ENCODE peak calls at places on chromosome 3, in five cellular contexts. B, I, F, V and H are unnamed samples.

GRCh38 chr3:115836944-115837343 is 213.6 kb downstream of the GAP43 start:
- DNase-seq in V (no peak), I (peak), F (no peak), B (no peak), H (no peak)

GRCh38 chr3:86774082-86774691 is 216.8 kb downstream of the VGLL3 start:
- DNase-seq in V (no peak), B (no peak), F (no peak), I (peak), H (peak)

GRCh38 chr3:152403632-152404066 is 134.9 kb downstream of the MBNL1 start:
- DNase-seq in B (peak), I (peak), V (peak), F (no peak), H (no peak)

GRCh38 chr3:149653564-149653963 is 4.3 kb downstream of the WWTR1 start:
- DNase-seq in V (no peak), B (no peak), I (no peak), F (no peak), H (no peak)

GRCh38 chr3:25911525-25912295 is 121.8 kb downstream of the OXSM start:
- DNase-seq in V (no peak), B (no peak), F (no peak), I (no peak), H (no peak)

GRCh38 chr3:117006123-117006522 is 296.5 kb downstream of the TUSC7 start:
- DNase-seq in I (no peak), F (no peak), B (no peak), V (no peak), H (no peak)

GRCh38 chr3:177058647-177059046 is 138.6 kb downstream of the TBL1XR1 start:
- DNase-seq in I (no peak), F (no peak), V (no peak), B (no peak), H (no peak)

GRCh38 chr3:89533320-89533719 is 425.9 kb downstream of the EPHA3 start:
- DNase-seq in F (no peak), V (no peak), I (no peak), B (no peak), H (no peak)

GRCh38 chr3:44355634-44356033 is 17.1 kb downstream of the TCAIM start:
- DNase-seq in B (no peak), I (peak), V (no peak), F (peak), H (peak)

GRCh38 chr3:169391672-169392071 is 271.8 kb downstream of the MECOM start:
- DNase-seq in I (no peak), B (no peak), F (no peak), V (no peak), H (no peak)

GRCh38 chr3:44228894-44229293 is 12.8 kb upstream of the TOPAZ1 start:
- DNase-seq in I (no peak), F (no peak), V (no peak), B (no peak), H (no peak)

GRCh38 chr3:15601046-15601398 is 347 bp downstream of the HACL1 start:
- DNase-seq in F (no peak), B (no peak), I (no peak), V (no peak), H (no peak)

GRCh38 chr3:4994823-4995499 is 15.7 kb downstream of the BHLHE40 start:
- DNase-seq in B (peak), F (no peak), V (peak), I (peak), H (peak)

GRCh38 chr3:188214442-188214841 is 60.5 kb downstream of the LPP start:
- DNase-seq in B (no peak), F (no peak), V (peak), I (no peak), H (no peak)

GRCh38 chr3:57974796-57975388 is 33.3 kb upstream of the FLNB start:
- DNase-seq in B (no peak), V (no peak), F (peak), I (peak), H (peak)

GRCh38 chr3:47356201-47356600 is 24.6 kb upstream of the PTPN23 start:
- DNase-seq in F (no peak), V (no peak), B (no peak), I (no peak), H (no peak)

GRCh38 chr3:176554791-176555330 is 642.4 kb downstream of the TBL1XR1 start:
- DNase-seq in F (no peak), I (no peak), V (no peak), B (no peak), H (no peak)

GRCh38 chr3:175386630-175387029 is 527.5 kb downstream of the NAALADL2 start:
- DNase-seq in F (peak), V (no peak), I (peak), B (no peak), H (peak)

GRCh38 chr3:132445812-132446211 is 28.5 kb downstream of the DNAJC13 start:
- DNase-seq in V (no peak), I (peak), F (peak), B (no peak), H (peak)

GRCh38 chr3:8603115-8603710 is 41.4 kb downstream of the SSUH2 start:
- DNase-seq in B (peak), I (no peak), F (no peak), V (no peak), H (no peak)

GRCh38 chr3:191393146-191393545 is 62.8 kb upstream of the UTS2B start:
- DNase-seq in V (no peak), I (no peak), B (no peak), F (no peak), H (no peak)

GRCh38 chr3:139491027-139491700 is 14.8 kb upstream of the RBP2 start:
- DNase-seq in I (no peak), B (no peak), V (no peak), F (no peak), H (no peak)

GRCh38 chr3:42572278-42572677 is 9.5 kb downstream of the SEC22C start:
- DNase-seq in F (no peak), I (peak), V (no peak), B (no peak), H (peak)

GRCh38 chr3:16307832-16308531 is 43.0 kb downstream of the OXNAD1 start:
- DNase-seq in F (no peak), V (no peak), I (no peak), B (no peak), H (peak)

GRCh38 chr3:17753271-17753992 is 11.0 kb upstream of the TBC1D5 start:
- DNase-seq in V (no peak), I (peak), B (no peak), F (no peak), H (peak)

GRCh38 chr3:121557426-121557934 is 10.3 kb upstream of the ARGFX start:
- DNase-seq in F (no peak), V (no peak), B (no peak), I (no peak), H (no peak)

GRCh38 chr3:121552797-121553196 is 7.0 kb upstream of the POLQ start:
- DNase-seq in F (no peak), B (no peak), I (no peak), V (no peak), H (no peak)

DNA sequence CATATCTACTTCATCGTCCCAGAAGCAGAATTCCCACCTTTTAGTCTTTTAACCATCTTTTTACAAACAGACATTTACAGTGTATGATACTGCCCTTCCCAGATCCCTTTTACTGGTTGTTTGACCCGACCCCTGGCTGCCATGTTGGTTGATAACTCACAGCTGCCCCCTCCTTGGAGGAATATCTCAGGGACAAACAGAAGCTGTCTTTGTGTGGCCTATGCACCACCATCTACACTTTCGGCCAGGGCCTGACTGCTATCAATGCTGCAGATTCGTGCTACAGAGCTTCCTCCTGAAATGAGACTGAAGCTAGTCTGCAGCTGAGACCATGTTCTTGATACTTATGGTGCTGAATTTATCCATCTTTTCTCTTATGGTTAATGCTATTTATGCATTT is 6.6 kb upstream of the POLQ start:
- DNase-seq in B (no peak), I (no peak), V (no peak), F (no peak), H (no peak)
- H3K4me3 ChIP-seq in B (peak), I (no peak), V (peak), F (no peak), H (peak)

GRCh38 chr3:172056416-172056815 is 17.0 kb downstream of the FNDC3B start:
- DNase-seq in B (no peak), F (no peak), V (no peak), I (no peak), H (no peak)
- H3K4me3 ChIP-seq in B (no peak), F (no peak), V (no peak), I (no peak), H (no peak)

GRCh38 chr3:172596394-172596706 is 73.1 kb upstream of the TNFSF10 start:
- DNase-seq in V (no peak), I (no peak), F (no peak), B (no peak), H (no peak)

GRCh38 chr3:172595648-172596393 is 72.6 kb upstream of the TNFSF10 start:
- DNase-seq in V (no peak), I (peak), F (no peak), B (no peak), H (peak)

GRCh38 chr3:172592898-172593669 is 69.9 kb upstream of the TNFSF10 start:
- DNase-seq in I (no peak), V (no peak), F (no peak), B (no peak), H (no peak)

GRCh38 chr3:172591171-172591605 is 68.0 kb upstream of the TNFSF10 start:
- DNase-seq in F (no peak), I (no peak), V (no peak), B (no peak), H (no peak)

DNA sequence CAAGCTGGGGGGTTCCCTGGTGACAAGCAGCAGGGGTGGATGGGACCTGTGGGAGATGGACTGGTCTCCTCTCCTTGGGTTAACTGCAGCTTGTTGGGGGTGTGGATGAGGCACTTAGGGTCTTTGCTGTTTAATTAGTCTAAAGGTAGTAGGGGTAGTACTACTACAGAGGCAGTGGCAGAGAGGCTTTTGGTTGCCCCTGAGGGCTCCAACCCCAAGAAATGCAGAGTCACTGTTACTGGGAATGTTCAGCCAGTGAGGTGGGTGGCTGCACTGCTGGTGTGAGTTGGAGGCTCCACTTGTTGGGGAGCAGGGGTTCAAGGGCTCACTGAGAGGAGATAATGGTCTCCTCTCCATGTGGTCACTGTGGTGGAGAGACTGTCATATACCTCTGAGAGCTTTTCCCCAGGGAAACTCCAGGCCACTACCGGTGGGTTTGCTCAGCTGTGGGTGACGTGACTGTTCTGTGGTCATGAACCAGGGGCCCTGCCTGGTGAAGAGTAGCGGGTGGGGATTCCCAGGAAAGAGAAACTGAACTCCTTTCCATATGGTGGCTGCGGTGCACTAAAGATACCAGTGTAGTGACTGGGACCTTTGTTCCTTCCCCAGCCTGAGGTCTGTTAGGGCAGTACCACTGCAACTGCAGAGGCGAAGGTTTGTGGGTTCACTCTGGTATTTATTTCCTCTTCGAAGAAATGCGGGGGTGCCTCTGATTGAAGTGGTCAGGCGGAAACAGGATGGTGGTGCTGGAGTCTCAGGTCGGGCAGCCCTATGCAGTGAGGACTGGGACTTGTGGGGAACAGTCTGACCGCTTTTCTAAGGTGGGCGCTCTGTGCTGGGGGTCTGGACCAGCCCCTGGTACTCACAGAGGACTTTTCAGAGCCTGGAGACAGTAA is 68.9 kb upstream of the TNFSF10 start:
- DNase-seq in F (no peak), V (no peak), I (no peak), B (no peak), H (no peak)
- H3K4me3 ChIP-seq in F (no peak), V (no peak), I (no peak), B (no peak), H (no peak)

DNA sequence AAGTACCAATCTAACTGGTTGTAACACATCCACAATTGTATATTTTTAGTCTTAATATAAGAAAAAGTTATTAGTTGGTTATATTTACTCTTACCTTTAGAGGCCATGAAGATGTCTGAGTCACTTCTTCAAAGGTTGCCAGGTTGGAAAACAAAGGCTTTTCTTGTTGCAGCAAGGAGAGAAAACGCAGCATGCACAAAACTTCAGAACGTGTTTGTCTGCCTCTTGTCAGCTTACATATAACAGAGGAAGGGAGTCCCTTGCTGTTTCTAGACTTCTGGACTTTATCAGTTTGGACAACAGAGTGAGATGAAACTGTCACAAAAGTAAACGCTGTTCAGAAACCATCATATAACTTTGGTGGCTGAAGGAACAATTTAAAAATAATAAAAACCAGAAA is at the start of gene PLSCR5:
- DNase-seq in V (no peak), B (no peak), I (no peak), F (no peak), H (no peak)
- H3K4me3 ChIP-seq in V (no peak), B (no peak), I (no peak), F (no peak), H (no peak)

GRCh38 chr3:14389133-14390115 is 13.0 kb upstream of the SLC6A6 start:
- DNase-seq in B (no peak), I (no peak), V (no peak), F (no peak), H (no peak)
- H3K4me3 ChIP-seq in B (no peak), I (no peak), V (no peak), F (no peak), H (no peak)

DNA sequence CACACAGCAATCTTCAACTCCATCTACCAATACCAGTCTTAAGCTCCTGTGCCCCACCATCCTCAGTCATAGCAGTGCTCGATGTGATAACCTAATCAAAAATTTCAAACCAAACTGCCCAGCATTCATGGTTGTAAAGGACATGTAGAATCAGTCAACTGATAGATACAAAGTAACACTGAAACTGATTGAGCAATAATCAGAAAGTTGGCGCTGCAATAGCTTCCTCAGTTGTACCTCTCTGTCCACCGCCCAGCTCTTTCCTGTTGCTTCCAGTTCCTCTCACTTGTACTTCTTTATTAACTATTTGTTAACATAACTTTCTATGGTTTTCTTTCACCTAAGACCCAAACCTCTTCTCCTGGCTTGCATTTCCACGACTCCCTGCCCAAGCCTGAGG is 745.7 kb downstream of the PDCD6IP start:
- DNase-seq in F (no peak), V (no peak), I (no peak), B (no peak), H (no peak)
- H3K4me3 ChIP-seq in F (no peak), V (no peak), I (no peak), B (no peak), H (no peak)

DNA sequence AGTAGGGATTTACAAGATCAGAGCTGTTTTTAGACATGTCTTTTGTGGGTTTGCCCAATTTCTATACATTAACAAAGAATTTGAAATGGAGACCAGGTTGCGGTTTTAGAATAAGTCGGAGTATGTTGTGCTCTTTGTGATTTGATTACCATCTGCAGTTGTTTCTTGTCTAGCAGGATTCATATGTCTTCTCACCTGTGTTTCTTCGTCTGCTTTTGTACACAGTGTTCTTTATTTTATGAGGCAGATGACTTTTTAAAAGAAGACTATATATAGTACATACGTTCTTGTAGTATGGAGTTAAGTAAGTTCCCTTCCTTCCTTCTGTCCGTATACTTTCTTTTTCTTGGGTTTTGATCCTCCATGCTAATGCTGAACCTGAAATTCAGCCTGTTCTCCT is 175.3 kb upstream of the LRRFIP2 start:
- DNase-seq in B (no peak), I (no peak), F (no peak), V (no peak), H (no peak)
- H3K4me3 ChIP-seq in B (no peak), I (no peak), F (no peak), V (no peak), H (no peak)

GRCh38 chr3:193490989-193491388 is 63.7 kb downstream of the ATP13A4 start:
- DNase-seq in F (no peak), V (no peak), B (no peak), I (no peak), H (no peak)
- H3K4me3 ChIP-seq in F (no peak), V (no peak), B (no peak), I (no peak), H (no peak)